ENCODE peak calls at places on chromosomes 12 and 14, in eight cellular contexts. V is mucosa of gallbladder; Q is CD4-positive, CD25-positive, alpha-beta regulatory T cell; P is substantia nigra; E is stimulated activated naive B cell treated with anti-CD40 and anti-IgM and Interleukin-4, amounts not matched to agents 10 μg/mL and 1 μg/mL and 100 μg/mL, for 72 hours; I is progenitor cell of endocrine pancreas; X is NAMALWA; T is posterior cingulate gyrus. K is an unnamed sample.

GRCh38 chr14:29814153-29815057 is 113.2 kb downstream of the PRKD1 start:
- DNase-seq in V (peak), Q (no peak), P (peak), E (no peak), I (no peak), X (no peak), T (peak), K (no peak)

GRCh38 chr12:106736051-106736957 is 38.2 kb upstream of the RIC8B start:
- DNase-seq in V (no peak), Q (peak), P (no peak), E (no peak), I (no peak), X (peak), T (no peak), K (no peak)

GRCh38 chr14:36207500-36207899 is 31.0 kb upstream of the PTCSC3 start:
- DNase-seq in V (no peak), Q (no peak), P (no peak), E (no peak), I (no peak), X (no peak), T (no peak), K (no peak)

GRCh38 chr12:54378791-54379400 is 5.6 kb downstream of the ZNF385A start:
- DNase-seq in V (no peak), Q (no peak), P (no peak), E (no peak), I (peak), X (peak), T (no peak), K (no peak)

GRCh38 chr14:19920021-19920657 is at the start of gene OR4K5:
- DNase-seq in V (no peak), Q (no peak), P (no peak), E (no peak), I (no peak), X (no peak), T (no peak), K (no peak)

GRCh38 chr12:120252071-120252906 is 13.2 kb downstream of the PXN start:
- DNase-seq in V (no peak), Q (peak), P (no peak), E (peak), I (no peak), X (no peak), T (no peak), K (no peak)

GRCh38 chr12:42238240-42239140 is at the start of gene YAF2:
- DNase-seq in V (peak), Q (peak), P (peak), E (peak), I (peak), X (peak), T (peak), K (peak)

GRCh38 chr12:111126331-111126730 is 206.0 kb upstream of the MYL2 start:
- DNase-seq in V (peak), Q (no peak), P (no peak), E (no peak), I (no peak), X (no peak), T (no peak), K (no peak)

GRCh38 chr14:23650506-23650905 is 14.3 kb downstream of the DHRS2 start:
- DNase-seq in V (no peak), Q (no peak), P (no peak), E (no peak), I (no peak), X (no peak), T (no peak), K (no peak)